ENCODE peak calls at places on chromosomes 1 and 21, in nine cellular contexts. Q is Peyer's patch, Y is esophagus squamous epithelium, S is transverse colon, E is HCT116, Z is endothelial cell of umbilical vein, T is heart left ventricle, U is lower leg skin, O is GM12878. B is an unnamed sample.

GRCh38 chr1:206581571-206581981 is 30.7 kb downstream of the EIF2D start:
- DNase-seq in Q (peak), Y (no peak), S (peak), E (no peak), Z (no peak), T (peak), U (no peak), O (no peak), B (peak)

GRCh38 chr1:56574794-56575193 is 4.6 kb downstream of the PLPP3 start:
- DNase-seq in Q (no peak), Y (no peak), S (no peak), E (no peak), Z (peak), T (no peak), U (no peak), O (no peak), B (no peak)

GRCh38 chr1:52636701-52637695 is 4.0 kb downstream of the SHISAL2A start:
- DNase-seq in Q (peak), Y (no peak), S (peak), E (no peak), Z (no peak), T (no peak), U (peak), O (peak), B (peak)

GRCh38 chr1:59432531-59433439 is 135.9 kb downstream of the FGGY start:
- DNase-seq in Q (no peak), Y (no peak), S (no peak), E (no peak), Z (no peak), T (no peak), U (no peak), O (peak), B (no peak)

GRCh38 chr21:33541105-33541711 is 709 bp downstream of the GART start:
- DNase-seq in Q (no peak), Y (no peak), S (no peak), E (no peak), Z (no peak), T (no peak), U (no peak), O (peak), B (peak)

GRCh38 chr1:20250346-20250989 is 40.2 kb upstream of the VWA5B1 start:
- DNase-seq in Q (no peak), Y (no peak), S (peak), E (no peak), Z (no peak), T (no peak), U (no peak), O (peak), B (no peak)

GRCh38 chr1:208525417-208525816 is 281.2 kb upstream of the PLXNA2 start:
- DNase-seq in Q (no peak), Y (no peak), S (no peak), E (no peak), Z (no peak), T (no peak), U (no peak), O (no peak), B (no peak)

GRCh38 chr1:94989911-94990463 is 63.1 kb upstream of the CNN3 start:
- DNase-seq in Q (no peak), Y (no peak), S (no peak), E (no peak), Z (peak), T (no peak), U (no peak), O (no peak), B (no peak)

GRCh38 chr1:6358144-6358624 is 35.4 kb downstream of the ACOT7 start:
- DNase-seq in Q (no peak), Y (no peak), S (no peak), E (no peak), Z (no peak), T (no peak), U (no peak), O (no peak), B (no peak)

GRCh38 chr1:17021896-17022295 is 10.2 kb upstream of the ATP13A2 start:
- DNase-seq in Q (no peak), Y (no peak), S (no peak), E (no peak), Z (no peak), T (no peak), U (peak), O (no peak), B (no peak)

GRCh38 chr1:211734359-211734758 is 58.9 kb upstream of the NEK2 start:
- DNase-seq in Q (no peak), Y (no peak), S (no peak), E (no peak), Z (no peak), T (no peak), U (no peak), O (no peak), B (no peak)

GRCh38 chr1:1082239-1083180 is 8.4 kb upstream of the RNF223 start:
- DNase-seq in Q (no peak), Y (no peak), S (peak), E (no peak), Z (no peak), T (peak), U (peak), O (no peak), B (peak)

GRCh38 chr1:116122955-116123757 is 12.0 kb downstream of the MAB21L3 start:
- DNase-seq in Q (no peak), Y (no peak), S (peak), E (no peak), Z (no peak), T (no peak), U (no peak), O (no peak), B (no peak)

GRCh38 chr1:169363046-169363756 is 4.4 kb downstream of the NME7 start:
- DNase-seq in Q (no peak), Y (no peak), S (no peak), E (peak), Z (peak), T (no peak), U (no peak), O (peak), B (no peak)

GRCh38 chr1:44723496-44724407 is 7.2 kb downstream of the RNU5D-1 start:
- DNase-seq in Q (peak), Y (no peak), S (peak), E (no peak), Z (no peak), T (no peak), U (no peak), O (peak), B (no peak)

GRCh38 chr1:181469829-181470228 is 13.5 kb upstream of the CACNA1E start:
- DNase-seq in Q (no peak), Y (no peak), S (no peak), E (no peak), Z (no peak), T (no peak), U (no peak), O (no peak), B (no peak)

GRCh38 chr1:209398330-209398991 is 185.1 kb upstream of the CAMK1G start:
- DNase-seq in Q (no peak), Y (no peak), S (peak), E (no peak), Z (no peak), T (no peak), U (no peak), O (no peak), B (peak)

GRCh38 chr1:28070725-28071593 is 17.5 kb downstream of the EYA3 start:
- DNase-seq in Q (no peak), Y (no peak), S (no peak), E (no peak), Z (no peak), T (no peak), U (no peak), O (no peak), B (no peak)

GRCh38 chr1:223224465-223224864 is 81.4 kb upstream of the TLR5 start:
- DNase-seq in Q (no peak), Y (no peak), S (no peak), E (no peak), Z (no peak), T (no peak), U (peak), O (no peak), B (no peak)

GRCh38 chr21:42585881-42586280 is 67.5 kb upstream of the PDE9A start:
- DNase-seq in Q (no peak), Y (no peak), S (no peak), E (no peak), Z (no peak), T (no peak), U (peak), O (no peak), B (no peak)

GRCh38 chr1:67700692-67701410 is 15.8 kb downstream of the GADD45A start:
- DNase-seq in Q (no peak), Y (no peak), S (no peak), E (peak), Z (peak), T (no peak), U (no peak), O (no peak), B (no peak)

GRCh38 chr1:54768093-54768492 is 3.8 kb upstream of the PARS2 start:
- DNase-seq in Q (no peak), Y (no peak), S (peak), E (no peak), Z (no peak), T (no peak), U (no peak), O (no peak), B (no peak)

GRCh38 chr1:51283977-51284376 is 46.4 kb downstream of the TTC39A start:
- DNase-seq in Q (no peak), Y (no peak), S (no peak), E (no peak), Z (no peak), T (no peak), U (no peak), O (no peak), B (no peak)

GRCh38 chr1:31299365-31299764 is 2.5 kb downstream of the ZCCHC17 start:
- DNase-seq in Q (no peak), Y (no peak), S (no peak), E (no peak), Z (no peak), T (no peak), U (no peak), O (no peak), B (no peak)

GRCh38 chr1:91011726-91012125 is 10.1 kb downstream of the ZNF644 start:
- DNase-seq in Q (no peak), Y (no peak), S (no peak), E (no peak), Z (peak), T (no peak), U (no peak), O (no peak), B (no peak)

GRCh38 chr1:176949033-176949662 is 215.4 kb downstream of the ASTN1 start:
- DNase-seq in Q (peak), Y (no peak), S (peak), E (peak), Z (peak), T (peak), U (no peak), O (no peak), B (peak)

GRCh38 chr1:32485554-32486255 is 20.8 kb downstream of the ZBTB8B start:
- DNase-seq in Q (no peak), Y (no peak), S (no peak), E (no peak), Z (no peak), T (no peak), U (no peak), O (no peak), B (no peak)

GRCh38 chr1:64041366-64042131 is 161.9 kb upstream of the UBE2U start:
- DNase-seq in Q (no peak), Y (no peak), S (no peak), E (no peak), Z (no peak), T (no peak), U (no peak), O (no peak), B (no peak)

GRCh38 chr1:183780757-183781156 is 24.2 kb upstream of the RGL1 start:
- DNase-seq in Q (no peak), Y (no peak), S (no peak), E (no peak), Z (no peak), T (no peak), U (no peak), O (no peak), B (no peak)

DNA sequence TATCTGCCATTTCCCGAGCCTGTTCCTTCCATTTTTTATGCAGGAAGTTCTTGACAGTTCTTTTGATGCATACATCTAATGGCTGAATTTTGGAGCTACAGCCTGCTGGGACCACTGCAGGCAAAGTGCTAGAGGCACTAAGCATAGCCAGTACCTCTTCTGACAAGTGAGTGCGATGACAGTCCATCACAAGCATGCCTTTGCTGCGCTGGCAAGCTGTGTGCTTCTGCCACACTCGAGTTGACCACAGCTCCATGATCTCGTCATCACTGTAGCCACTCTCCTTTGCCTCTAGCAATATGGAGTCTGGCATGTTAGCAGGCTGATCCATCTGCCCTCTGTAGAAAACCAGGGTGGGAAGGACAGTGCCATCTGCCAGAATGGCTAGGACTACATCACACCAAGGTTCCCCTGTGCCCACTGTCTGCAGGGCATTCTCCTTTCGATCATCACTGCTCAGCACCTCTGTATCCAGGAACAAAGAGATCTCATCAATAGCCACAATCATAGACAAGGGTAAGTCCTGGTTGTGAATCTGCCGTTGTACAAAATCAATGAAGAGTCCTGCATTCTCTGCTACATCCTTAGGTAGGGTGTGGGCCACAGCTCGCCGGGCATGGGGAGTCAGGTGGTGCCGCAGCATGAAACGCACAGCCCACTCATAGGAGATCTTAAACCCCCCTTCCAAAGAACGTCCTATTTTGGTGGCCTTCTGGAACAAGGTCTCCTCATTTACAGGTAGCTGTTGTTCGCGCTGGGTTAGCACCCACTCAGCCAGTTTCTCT is 6.0 kb downstream of the PSMB4 start:
- DNase-seq in Q (no peak), Y (no peak), S (no peak), E (no peak), Z (no peak), T (no peak), U (peak), O (no peak), B (no peak)
- TF ChIP-seq POLR2A in Q (no peak), Y (no peak), S (no peak), E (no peak), Z (no peak), T (no peak), U (no peak), O (no peak), B (no peak)

GRCh38 chr1:236064674-236065508 is at the start of gene NID1:
- DNase-seq in Q (peak), Y (no peak), S (peak), E (no peak), Z (peak), T (peak), U (peak), O (no peak), B (peak)

GRCh38 chr1:236066054-236066453 is 1.2 kb upstream of the NID1 start:
- DNase-seq in Q (no peak), Y (no peak), S (no peak), E (no peak), Z (peak), T (no peak), U (no peak), O (no peak), B (no peak)

GRCh38 chr1:236065509-236066005 is 667 bp upstream of the NID1 start:
- DNase-seq in Q (no peak), Y (no peak), S (no peak), E (no peak), Z (no peak), T (no peak), U (no peak), O (no peak), B (no peak)

GRCh38 chr1:236063551-236063918 is 1.4 kb downstream of the NID1 start:
- DNase-seq in Q (no peak), Y (no peak), S (no peak), E (no peak), Z (no peak), T (no peak), U (no peak), O (no peak), B (no peak)

GRCh38 chr1:236063919-236064673 is 794 bp downstream of the NID1 start:
- DNase-seq in Q (peak), Y (no peak), S (peak), E (no peak), Z (peak), T (peak), U (peak), O (no peak), B (peak)
- TF ChIP-seq POLR2A in Q (peak), Y (no peak), S (peak), E (no peak), Z (no peak), T (no peak), U (no peak), O (peak), B (no peak)

GRCh38 chr21:36732761-36733160 is 33.8 kb downstream of the SIM2 start:
- DNase-seq in Q (no peak), Y (no peak), S (no peak), E (no peak), Z (no peak), T (no peak), U (peak), O (no peak), B (no peak)
- TF ChIP-seq POLR2A in Q (no peak), Y (no peak), S (no peak), E (no peak), Z (no peak), T (no peak), U (no peak), O (no peak), B (no peak)

GRCh38 chr1:156504821-156505678 is 4.5 kb upstream of the MEF2D start:
- DNase-seq in Q (peak), Y (peak), S (peak), E (peak), Z (peak), T (peak), U (peak), O (peak), B (peak)
- TF ChIP-seq POLR2A in Q (peak), Y (peak), S (peak), E (no peak), Z (peak), T (peak), U (no peak), O (peak), B (peak)

GRCh38 chr1:234687011-234687410 is 77.0 kb upstream of the IRF2BP2 start:
- DNase-seq in Q (no peak), Y (no peak), S (no peak), E (no peak), Z (no peak), T (no peak), U (no peak), O (no peak), B (no peak)

GRCh38 chr1:234686035-234686434 is 76.1 kb upstream of the IRF2BP2 start:
- DNase-seq in Q (no peak), Y (no peak), S (no peak), E (no peak), Z (no peak), T (no peak), U (no peak), O (no peak), B (no peak)

GRCh38 chr1:234691567-234691966 is 81.6 kb upstream of the IRF2BP2 start:
- DNase-seq in Q (no peak), Y (no peak), S (no peak), E (peak), Z (peak), T (no peak), U (no peak), O (no peak), B (no peak)

GRCh38 chr1:234692961-234693360 is 83.0 kb upstream of the IRF2BP2 start:
- DNase-seq in Q (no peak), Y (no peak), S (no peak), E (no peak), Z (no peak), T (no peak), U (no peak), O (no peak), B (no peak)

DNA sequence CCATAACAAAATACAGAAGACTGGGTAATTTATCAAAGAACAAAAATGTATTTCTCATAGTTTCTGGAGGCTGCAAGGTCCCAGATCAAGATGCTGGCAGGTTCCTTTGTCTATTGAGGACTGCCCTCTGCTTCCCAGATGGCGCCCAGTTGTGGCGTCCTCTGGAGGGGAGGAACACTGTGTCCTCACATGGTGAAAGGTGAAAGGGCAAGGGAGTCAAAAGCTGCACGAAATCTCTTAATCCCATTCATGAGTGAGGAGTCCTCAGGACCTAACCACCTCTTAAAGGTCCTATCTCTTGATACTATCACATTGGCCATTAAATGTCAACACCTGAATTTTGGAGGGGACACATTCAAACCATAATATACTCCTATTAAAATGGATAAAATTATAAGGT is 79.3 kb upstream of the IRF2BP2 start:
- DNase-seq in Q (no peak), Y (no peak), S (no peak), E (no peak), Z (no peak), T (no peak), U (no peak), O (no peak), B (no peak)
- TF ChIP-seq POLR2A in Q (no peak), Y (no peak), S (no peak), E (no peak), Z (no peak), T (no peak), U (no peak), O (no peak), B (no peak)

GRCh38 chr1:214317300-214317699 is 36.3 kb downstream of the SMYD2 start:
- DNase-seq in Q (no peak), Y (no peak), S (no peak), E (no peak), Z (no peak), T (no peak), U (peak), O (no peak), B (no peak)

GRCh38 chr1:214317734-214318133 is 36.8 kb downstream of the SMYD2 start:
- DNase-seq in Q (no peak), Y (no peak), S (no peak), E (no peak), Z (no peak), T (no peak), U (no peak), O (no peak), B (no peak)

GRCh38 chr1:214319930-214320329 is 39.0 kb downstream of the SMYD2 start:
- DNase-seq in Q (no peak), Y (no peak), S (no peak), E (no peak), Z (no peak), T (no peak), U (no peak), O (no peak), B (no peak)

GRCh38 chr1:214318956-214319355 is 38.0 kb downstream of the SMYD2 start:
- DNase-seq in Q (no peak), Y (no peak), S (no peak), E (no peak), Z (no peak), T (no peak), U (no peak), O (no peak), B (no peak)

DNA sequence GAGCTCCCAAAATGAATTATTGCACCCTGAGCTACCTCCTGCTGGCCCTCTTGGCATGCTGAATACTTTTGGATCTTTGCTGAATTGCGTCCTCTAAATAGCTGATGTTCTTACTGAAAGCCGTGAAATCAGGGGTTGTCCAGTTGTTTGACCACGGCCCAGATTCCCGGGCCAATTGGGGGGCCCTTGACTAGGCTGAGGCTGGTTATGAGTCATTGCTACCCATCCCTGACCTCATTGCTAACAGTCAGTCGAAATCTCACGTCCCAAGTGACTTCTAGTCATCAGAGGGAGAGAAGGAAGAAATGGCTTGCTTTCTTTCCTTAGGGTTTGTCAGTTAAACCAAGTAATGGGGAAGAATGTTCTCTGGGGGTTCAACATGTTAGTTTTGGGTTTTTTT is 37.4 kb downstream of the SMYD2 start:
- DNase-seq in Q (no peak), Y (no peak), S (no peak), E (no peak), Z (no peak), T (no peak), U (peak), O (no peak), B (no peak)
- TF ChIP-seq POLR2A in Q (no peak), Y (no peak), S (no peak), E (no peak), Z (no peak), T (no peak), U (no peak), O (no peak), B (no peak)

B was measured in upper lobe of left lung.